ENCODE peak calls at places on chromosomes 7 and 10, in six cellular contexts. One of them, this sample, is unnamed.

GRCh38 chr10:22414146-22414545 is 68.8 kb downstream of the SPAG6 start:
- DNase-seq in IMR-90: no peak
- DNase-seq in PC-9: no peak
- DNase-seq in endodermal cell: no peak
- DNase-seq in ovary: no peak
- DNase-seq in fibroblast of lung: peak; percentile 66
- DNase-seq in this sample: no peak

GRCh38 chr7:35253680-35254495 is at the start of gene TBX20:
- DNase-seq in IMR-90: peak; percentile 19
- DNase-seq in fibroblast of lung: peak; percentile 44
- DNase-seq in ovary: no peak
- DNase-seq in PC-9: no peak
- DNase-seq in endodermal cell: peak; percentile 90
- DNase-seq in this sample: no peak

GRCh38 chr10:48701139-48701901 is 16.6 kb downstream of the WDFY4 start:
- DNase-seq in IMR-90: no peak
- DNase-seq in fibroblast of lung: no peak
- DNase-seq in endodermal cell: peak; percentile 20
- DNase-seq in ovary: no peak
- DNase-seq in PC-9: no peak
- DNase-seq in this sample: no peak

GRCh38 chr7:105448181-105448580 is 59.5 kb upstream of the SRPK2 start:
- DNase-seq in endodermal cell: no peak
- DNase-seq in PC-9: no peak
- DNase-seq in IMR-90: no peak
- DNase-seq in ovary: no peak
- DNase-seq in fibroblast of lung: no peak
- DNase-seq in this sample: no peak

GRCh38 chr7:144668503-144668902 is 167.3 kb downstream of the TPK1 start:
- DNase-seq in PC-9: no peak
- DNase-seq in ovary: no peak
- DNase-seq in fibroblast of lung: no peak
- DNase-seq in endodermal cell: no peak
- DNase-seq in IMR-90: no peak
- DNase-seq in this sample: no peak

GRCh38 chr7:100626055-100626454 is 13.7 kb downstream of the MOSPD3 start:
- DNase-seq in PC-9: no peak
- DNase-seq in ovary: no peak
- DNase-seq in endodermal cell: no peak
- DNase-seq in fibroblast of lung: no peak
- DNase-seq in IMR-90: no peak
- DNase-seq in this sample: no peak

GRCh38 chr10:98119891-98120290 is 14.6 kb upstream of the R3HCC1L start:
- DNase-seq in endodermal cell: no peak
- DNase-seq in IMR-90: no peak
- DNase-seq in ovary: no peak
- DNase-seq in PC-9: no peak
- DNase-seq in fibroblast of lung: no peak
- DNase-seq in this sample: no peak

GRCh38 chr10:71351628-71352319 is 32.7 kb downstream of the SLC29A3 start:
- DNase-seq in IMR-90: no peak
- DNase-seq in PC-9: no peak
- DNase-seq in ovary: no peak
- DNase-seq in endodermal cell: no peak
- DNase-seq in fibroblast of lung: no peak
- DNase-seq in this sample: peak; percentile 19

GRCh38 chr7:30155481-30155880 is 20.7 kb downstream of the MTURN start:
- DNase-seq in fibroblast of lung: no peak
- DNase-seq in IMR-90: no peak
- DNase-seq in endodermal cell: no peak
- DNase-seq in PC-9: no peak
- DNase-seq in ovary: no peak
- DNase-seq in this sample: no peak

GRCh38 chr7:101108330-101108857 is 18.5 kb upstream of the SERPINE1 start:
- DNase-seq in PC-9: peak; percentile 50
- DNase-seq in endodermal cell: no peak
- DNase-seq in fibroblast of lung: peak; percentile 65
- DNase-seq in IMR-90: no peak
- DNase-seq in ovary: peak; percentile 70
- DNase-seq in this sample: peak; percentile 24

GRCh38 chr7:107076781-107077698 is 32.5 kb downstream of the PRKAR2B start:
- DNase-seq in IMR-90: no peak
- DNase-seq in ovary: no peak
- DNase-seq in PC-9: no peak
- DNase-seq in fibroblast of lung: peak; percentile 25
- DNase-seq in endodermal cell: no peak
- DNase-seq in this sample: no peak

GRCh38 chr10:90032519-90032918 is 331.1 kb downstream of the KIF20B start:
- DNase-seq in fibroblast of lung: peak; percentile 68
- DNase-seq in PC-9: no peak
- DNase-seq in endodermal cell: no peak
- DNase-seq in IMR-90: no peak
- DNase-seq in ovary: no peak
- DNase-seq in this sample: no peak

GRCh38 chr7:1055084-1055450 is 10.7 kb downstream of the GPR146 start:
- DNase-seq in ovary: peak; percentile 89
- DNase-seq in IMR-90: peak; percentile 26
- DNase-seq in fibroblast of lung: no peak
- DNase-seq in PC-9: no peak
- DNase-seq in endodermal cell: no peak
- DNase-seq in this sample: peak; percentile 53

GRCh38 chr10:34530778-34531177 is 284.3 kb downstream of the PARD3 start:
- DNase-seq in PC-9: no peak
- DNase-seq in ovary: no peak
- DNase-seq in endodermal cell: no peak
- DNase-seq in IMR-90: no peak
- DNase-seq in fibroblast of lung: no peak
- DNase-seq in this sample: no peak

GRCh38 chr7:85055906-85056305 is 130.9 kb downstream of the SEMA3D start:
- DNase-seq in endodermal cell: no peak
- DNase-seq in PC-9: no peak
- DNase-seq in ovary: no peak
- DNase-seq in fibroblast of lung: no peak
- DNase-seq in IMR-90: no peak
- DNase-seq in this sample: no peak

GRCh38 chr7:99535667-99536066 is 16.2 kb downstream of the FAM200A start:
- DNase-seq in fibroblast of lung: no peak
- DNase-seq in endodermal cell: no peak
- DNase-seq in ovary: no peak
- DNase-seq in PC-9: no peak
- DNase-seq in IMR-90: no peak
- DNase-seq in this sample: no peak

GRCh38 chr7:99525713-99526440 is 21.4 kb downstream of the ZKSCAN5 start:
- DNase-seq in IMR-90: no peak
- DNase-seq in PC-9: no peak
- DNase-seq in fibroblast of lung: no peak
- DNase-seq in endodermal cell: peak; percentile 61
- DNase-seq in ovary: no peak
- DNase-seq in this sample: no peak

GRCh38 chr7:99531354-99531765 is 20.6 kb downstream of the FAM200A start:
- DNase-seq in PC-9: no peak
- DNase-seq in fibroblast of lung: peak; percentile 8
- DNase-seq in endodermal cell: no peak
- DNase-seq in ovary: no peak
- DNase-seq in IMR-90: no peak
- DNase-seq in this sample: no peak
- H3K9me3 ChIP-seq in PC-9: peaks cover 55% of the 10 kb centered on the region
- H3K9me3 ChIP-seq in fibroblast of lung: peaks cover 12% of the 10 kb centered on the region
- H3K9me3 ChIP-seq in endodermal cell: peaks cover 61% of the 10 kb centered on the region
- H3K9me3 ChIP-seq in ovary: peaks cover 43% of the 10 kb centered on the region
- H3K9me3 ChIP-seq in IMR-90: peaks cover 68% of the 10 kb centered on the region
- H3K9me3 ChIP-seq in this sample: no peaks in the 10 kb centered on the region

DNA sequence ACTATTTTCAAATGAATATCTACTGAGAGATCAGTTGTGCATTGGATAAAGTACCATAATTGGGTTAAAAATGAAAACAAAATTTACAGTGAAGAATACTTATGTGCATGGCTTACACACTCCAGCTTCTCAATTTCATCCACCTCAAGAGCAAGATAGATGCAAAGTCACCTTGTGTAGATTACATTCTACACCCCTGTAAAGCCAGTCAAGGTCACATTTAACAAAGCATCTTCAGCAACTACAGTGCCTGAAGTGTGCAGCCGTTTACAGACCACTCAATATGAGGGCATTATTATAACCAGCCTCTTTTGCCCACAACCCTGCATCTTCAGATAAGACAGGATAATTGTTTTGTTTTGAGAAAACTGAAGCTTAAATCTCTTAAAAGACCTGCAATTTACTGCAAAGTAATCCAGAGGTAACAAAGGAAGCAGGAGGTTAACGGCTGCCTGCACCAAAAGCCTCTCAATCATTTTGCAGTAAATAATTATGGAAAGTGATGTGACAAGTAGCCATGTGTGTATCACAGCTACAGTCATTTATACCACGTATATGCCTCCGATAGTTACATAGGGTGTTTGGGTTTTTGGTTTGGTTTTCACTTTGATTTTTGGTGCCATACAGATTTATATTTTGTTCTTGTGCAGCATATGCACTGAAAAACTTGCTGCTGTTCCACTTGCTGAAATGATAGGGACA is 4.9 kb downstream of the PURB start:
- DNase-seq in IMR-90: no peak
- DNase-seq in ovary: no peak
- DNase-seq in endodermal cell: no peak
- DNase-seq in fibroblast of lung: no peak
- DNase-seq in PC-9: no peak
- DNase-seq in this sample: no peak
- H3K27ac ChIP-seq in IMR-90: peak overlapping the region; percentile 31
- H3K27ac ChIP-seq in ovary: no peak overlapping the region
- H3K27ac ChIP-seq in endodermal cell: no peak overlapping the region
- H3K27ac ChIP-seq in fibroblast of lung: peak overlapping the region; percentile 66
- H3K27ac ChIP-seq in PC-9: no peak overlapping the region
- H3K27ac ChIP-seq in this sample: no peak overlapping the region

GRCh38 chr7:158007697-158008257 is 579.8 kb downstream of the PTPRN2 start:
- DNase-seq in endodermal cell: no peak
- DNase-seq in PC-9: no peak
- DNase-seq in ovary: no peak
- DNase-seq in fibroblast of lung: no peak
- DNase-seq in IMR-90: no peak
- DNase-seq in this sample: no peak
- H3K9me3 ChIP-seq in endodermal cell: peaks cover 87% of the 10 kb centered on the region
- H3K9me3 ChIP-seq in PC-9: no peaks in the 10 kb centered on the region
- H3K9me3 ChIP-seq in ovary: no peaks in the 10 kb centered on the region
- H3K9me3 ChIP-seq in fibroblast of lung: no peaks in the 10 kb centered on the region
- H3K9me3 ChIP-seq in IMR-90: peaks cover 42% of the 10 kb centered on the region
- H3K9me3 ChIP-seq in this sample: no peaks in the 10 kb centered on the region

DNA sequence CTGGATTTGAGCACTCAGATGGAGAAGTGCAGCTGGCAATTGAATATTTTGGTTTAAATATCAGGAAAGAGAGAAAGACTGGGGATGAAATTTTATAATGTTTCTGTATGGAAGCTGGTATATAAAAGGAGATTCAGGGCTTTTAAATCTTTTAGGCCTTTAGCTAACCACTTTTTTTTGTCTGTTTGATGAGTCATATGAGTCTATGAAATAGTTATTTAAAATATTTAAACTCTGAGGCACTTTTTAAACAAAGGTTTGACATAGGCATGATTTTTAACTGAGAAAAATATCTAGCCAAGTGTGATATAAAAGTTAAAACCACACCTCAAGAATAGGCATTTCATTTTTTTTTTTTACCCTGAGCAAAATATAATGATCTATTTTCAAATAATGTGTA is 944.3 kb downstream of the GATA3 start:
- DNase-seq in IMR-90: no peak
- DNase-seq in fibroblast of lung: peak; percentile 62
- DNase-seq in endodermal cell: no peak
- DNase-seq in PC-9: no peak
- DNase-seq in ovary: no peak
- DNase-seq in this sample: no peak
- H3K27ac ChIP-seq in IMR-90: no peak overlapping the region
- H3K27ac ChIP-seq in fibroblast of lung: no peak overlapping the region
- H3K27ac ChIP-seq in endodermal cell: no peak overlapping the region
- H3K27ac ChIP-seq in PC-9: no peak overlapping the region
- H3K27ac ChIP-seq in ovary: no peak overlapping the region
- H3K27ac ChIP-seq in this sample: no peak overlapping the region

GRCh38 chr7:158001003-158001402 is 586.6 kb downstream of the PTPRN2 start:
- DNase-seq in fibroblast of lung: no peak
- DNase-seq in endodermal cell: no peak
- DNase-seq in PC-9: no peak
- DNase-seq in ovary: no peak
- DNase-seq in IMR-90: no peak
- DNase-seq in this sample: no peak
- H3K9me3 ChIP-seq in fibroblast of lung: no peaks in the 10 kb centered on the region
- H3K9me3 ChIP-seq in endodermal cell: peaks cover 45% of the 10 kb centered on the region
- H3K9me3 ChIP-seq in PC-9: no peaks in the 10 kb centered on the region
- H3K9me3 ChIP-seq in ovary: no peaks in the 10 kb centered on the region
- H3K9me3 ChIP-seq in IMR-90: peaks cover 45% of the 10 kb centered on the region
- H3K9me3 ChIP-seq in this sample: no peaks in the 10 kb centered on the region

GRCh38 chr7:51262796-51263519 is 53.7 kb downstream of the COBL start:
- DNase-seq in ovary: no peak
- DNase-seq in PC-9: no peak
- DNase-seq in IMR-90: no peak
- DNase-seq in endodermal cell: no peak
- DNase-seq in fibroblast of lung: no peak
- DNase-seq in this sample: no peak
- H3K27ac ChIP-seq in ovary: no peak overlapping the region
- H3K27ac ChIP-seq in PC-9: peak overlapping the region; percentile 21
- H3K27ac ChIP-seq in IMR-90: no peak overlapping the region
- H3K27ac ChIP-seq in endodermal cell: no peak overlapping the region
- H3K27ac ChIP-seq in fibroblast of lung: no peak overlapping the region
- H3K27ac ChIP-seq in this sample: no peak overlapping the region

GRCh38 chr7:63029207-63029522 is 969.5 kb upstream of the ZNF722 start:
- DNase-seq in ovary: no peak
- DNase-seq in endodermal cell: no peak
- DNase-seq in fibroblast of lung: no peak
- DNase-seq in IMR-90: no peak
- DNase-seq in PC-9: no peak
- DNase-seq in this sample: no peak

GRCh38 chr7:63028376-63029206 is 970.1 kb upstream of the ZNF722 start:
- DNase-seq in fibroblast of lung: no peak
- DNase-seq in IMR-90: no peak
- DNase-seq in ovary: no peak
- DNase-seq in endodermal cell: no peak
- DNase-seq in PC-9: no peak
- DNase-seq in this sample: no peak

GRCh38 chr7:63024446-63024845 is 974.2 kb upstream of the ZNF722 start:
- DNase-seq in fibroblast of lung: no peak
- DNase-seq in IMR-90: no peak
- DNase-seq in PC-9: no peak
- DNase-seq in endodermal cell: no peak
- DNase-seq in ovary: no peak
- DNase-seq in this sample: no peak

GRCh38 chr7:63025815-63026214 is 972.8 kb upstream of the ZNF722 start:
- DNase-seq in fibroblast of lung: no peak
- DNase-seq in ovary: no peak
- DNase-seq in IMR-90: no peak
- DNase-seq in PC-9: no peak
- DNase-seq in endodermal cell: no peak
- DNase-seq in this sample: no peak

GRCh38 chr7:63027075-63027474 is 971.6 kb upstream of the ZNF722 start:
- DNase-seq in PC-9: no peak
- DNase-seq in ovary: no peak
- DNase-seq in endodermal cell: no peak
- DNase-seq in fibroblast of lung: no peak
- DNase-seq in IMR-90: no peak
- DNase-seq in this sample: no peak
- H3K9me3 ChIP-seq in PC-9: no peaks in the 10 kb centered on the region
- H3K9me3 ChIP-seq in ovary: no peaks in the 10 kb centered on the region
- H3K9me3 ChIP-seq in endodermal cell: peaks cover 89% of the 10 kb centered on the region
- H3K9me3 ChIP-seq in fibroblast of lung: no peaks in the 10 kb centered on the region
- H3K9me3 ChIP-seq in IMR-90: peaks cover 23% of the 10 kb centered on the region
- H3K9me3 ChIP-seq in this sample: no peaks in the 10 kb centered on the region

This sample was measured in adrenal gland.